ENCODE peak calls at places on chromosome 1, in nine cellular contexts. One of them, this sample, is unnamed.

GRCh38 chr1:154402409-154402921 is 2.7 kb upstream of the IL6R start:
- DNase-seq in AG04450: no peak
- DNase-seq in pancreas: no peak
- DNase-seq in epithelial cell of esophagus: no peak
- DNase-seq in AG10803: no peak
- DNase-seq in Panc1: no peak
- DNase-seq in GM10248: no peak
- DNase-seq in choroid plexus epithelial cell: no peak
- DNase-seq in WTC11: no peak
- DNase-seq in this sample: no peak

GRCh38 chr1:110084226-110085078 is 14.0 kb upstream of the ALX3 start:
- DNase-seq in pancreas: peak
- DNase-seq in choroid plexus epithelial cell: peak
- DNase-seq in WTC11: peak
- DNase-seq in AG10803: peak
- DNase-seq in Panc1: no peak
- DNase-seq in AG04450: peak
- DNase-seq in epithelial cell of esophagus: peak
- DNase-seq in GM10248: peak
- DNase-seq in this sample: peak

GRCh38 chr1:20191266-20191665 is 4.9 kb upstream of the PLA2G2C start:
- DNase-seq in choroid plexus epithelial cell: no peak
- DNase-seq in WTC11: no peak
- DNase-seq in Panc1: no peak
- DNase-seq in AG04450: no peak
- DNase-seq in pancreas: no peak
- DNase-seq in GM10248: no peak
- DNase-seq in AG10803: no peak
- DNase-seq in epithelial cell of esophagus: no peak
- DNase-seq in this sample: no peak

GRCh38 chr1:55131801-55132200 is 83.4 kb downstream of the USP24 start:
- DNase-seq in Panc1: no peak
- DNase-seq in epithelial cell of esophagus: peak
- DNase-seq in WTC11: no peak
- DNase-seq in GM10248: no peak
- DNase-seq in pancreas: no peak
- DNase-seq in AG04450: peak
- DNase-seq in AG10803: peak
- DNase-seq in choroid plexus epithelial cell: peak
- DNase-seq in this sample: peak

GRCh38 chr1:98315309-98315708 is 346.2 kb upstream of the SNX7 start:
- DNase-seq in pancreas: no peak
- DNase-seq in GM10248: no peak
- DNase-seq in choroid plexus epithelial cell: peak
- DNase-seq in AG04450: no peak
- DNase-seq in WTC11: no peak
- DNase-seq in Panc1: no peak
- DNase-seq in epithelial cell of esophagus: peak
- DNase-seq in AG10803: peak
- DNase-seq in this sample: peak

GRCh38 chr1:42957229-42957879 is 1.3 kb downstream of the SLC2A1 start:
- DNase-seq in epithelial cell of esophagus: no peak
- DNase-seq in WTC11: no peak
- DNase-seq in pancreas: no peak
- DNase-seq in GM10248: no peak
- DNase-seq in AG10803: no peak
- DNase-seq in AG04450: no peak
- DNase-seq in choroid plexus epithelial cell: no peak
- DNase-seq in Panc1: no peak
- DNase-seq in this sample: no peak

GRCh38 chr1:25096307-25097150 is 135.8 kb downstream of the SYF2 start:
- DNase-seq in WTC11: no peak
- DNase-seq in AG04450: no peak
- DNase-seq in epithelial cell of esophagus: no peak
- DNase-seq in AG10803: peak
- DNase-seq in GM10248: no peak
- DNase-seq in choroid plexus epithelial cell: no peak
- DNase-seq in Panc1: no peak
- DNase-seq in pancreas: no peak
- DNase-seq in this sample: no peak

GRCh38 chr1:96308314-96308713 is 413.3 kb upstream of the PTBP2 start:
- DNase-seq in AG04450: no peak
- DNase-seq in AG10803: no peak
- DNase-seq in Panc1: no peak
- DNase-seq in epithelial cell of esophagus: no peak
- DNase-seq in GM10248: no peak
- DNase-seq in choroid plexus epithelial cell: no peak
- DNase-seq in pancreas: no peak
- DNase-seq in WTC11: no peak
- DNase-seq in this sample: no peak

GRCh38 chr1:244104309-244105060 is 53.4 kb downstream of the ZBTB18 start:
- DNase-seq in AG04450: peak
- DNase-seq in pancreas: no peak
- DNase-seq in GM10248: no peak
- DNase-seq in epithelial cell of esophagus: peak
- DNase-seq in AG10803: peak
- DNase-seq in Panc1: no peak
- DNase-seq in choroid plexus epithelial cell: peak
- DNase-seq in WTC11: no peak
- DNase-seq in this sample: peak

GRCh38 chr1:41322101-41322661 is 39.1 kb upstream of the FOXO6 start:
- DNase-seq in choroid plexus epithelial cell: no peak
- DNase-seq in Panc1: no peak
- DNase-seq in pancreas: no peak
- DNase-seq in epithelial cell of esophagus: peak
- DNase-seq in AG10803: no peak
- DNase-seq in AG04450: no peak
- DNase-seq in WTC11: no peak
- DNase-seq in GM10248: no peak
- DNase-seq in this sample: no peak

GRCh38 chr1:41320860-41321259 is 40.4 kb upstream of the FOXO6 start:
- DNase-seq in AG10803: no peak
- DNase-seq in epithelial cell of esophagus: no peak
- DNase-seq in WTC11: no peak
- DNase-seq in choroid plexus epithelial cell: no peak
- DNase-seq in pancreas: no peak
- DNase-seq in Panc1: no peak
- DNase-seq in AG04450: no peak
- DNase-seq in GM10248: no peak
- DNase-seq in this sample: no peak

GRCh38 chr1:41321277-41321676 is 40.0 kb upstream of the FOXO6 start:
- DNase-seq in choroid plexus epithelial cell: no peak
- DNase-seq in WTC11: no peak
- DNase-seq in pancreas: no peak
- DNase-seq in AG04450: no peak
- DNase-seq in epithelial cell of esophagus: no peak
- DNase-seq in AG10803: no peak
- DNase-seq in Panc1: no peak
- DNase-seq in GM10248: no peak
- DNase-seq in this sample: no peak

GRCh38 chr1:41322835-41323234 is 38.4 kb upstream of the FOXO6 start:
- DNase-seq in Panc1: peak
- DNase-seq in AG10803: peak
- DNase-seq in choroid plexus epithelial cell: no peak
- DNase-seq in GM10248: peak
- DNase-seq in WTC11: peak
- DNase-seq in AG04450: no peak
- DNase-seq in pancreas: no peak
- DNase-seq in epithelial cell of esophagus: peak
- DNase-seq in this sample: peak

GRCh38 chr1:41323243-41323642 is 38.0 kb upstream of the FOXO6 start:
- DNase-seq in Panc1: no peak
- DNase-seq in choroid plexus epithelial cell: no peak
- DNase-seq in epithelial cell of esophagus: peak
- DNase-seq in AG04450: no peak
- DNase-seq in GM10248: no peak
- DNase-seq in pancreas: no peak
- DNase-seq in AG10803: no peak
- DNase-seq in WTC11: no peak
- DNase-seq in this sample: no peak
- TF ChIP-seq CTCF in Panc1: peak
- TF ChIP-seq CTCF in choroid plexus epithelial cell: no peak
- TF ChIP-seq CTCF in epithelial cell of esophagus: no peak
- TF ChIP-seq CTCF in AG04450: no peak
- TF ChIP-seq CTCF in GM10248: no peak
- TF ChIP-seq CTCF in pancreas: no peak
- TF ChIP-seq CTCF in AG10803: no peak
- TF ChIP-seq CTCF in WTC11: no peak
- TF ChIP-seq CTCF in this sample: no peak

GRCh38 chr1:28642056-28642846 is 616 bp downstream of the TAF12 start:
- DNase-seq in WTC11: no peak
- DNase-seq in GM10248: no peak
- DNase-seq in Panc1: no peak
- DNase-seq in choroid plexus epithelial cell: peak
- DNase-seq in AG10803: no peak
- DNase-seq in AG04450: no peak
- DNase-seq in epithelial cell of esophagus: no peak
- DNase-seq in pancreas: no peak
- DNase-seq in this sample: no peak

GRCh38 chr1:28642847-28643635 is at the start of gene TAF12:
- DNase-seq in Panc1: peak
- DNase-seq in AG10803: peak
- DNase-seq in epithelial cell of esophagus: peak
- DNase-seq in pancreas: peak
- DNase-seq in WTC11: peak
- DNase-seq in GM10248: peak
- DNase-seq in AG04450: peak
- DNase-seq in choroid plexus epithelial cell: peak
- DNase-seq in this sample: peak

GRCh38 chr1:28646040-28646439 is 2.4 kb upstream of the RNU11 start:
- DNase-seq in GM10248: no peak
- DNase-seq in AG10803: peak
- DNase-seq in epithelial cell of esophagus: no peak
- DNase-seq in WTC11: no peak
- DNase-seq in choroid plexus epithelial cell: peak
- DNase-seq in AG04450: peak
- DNase-seq in Panc1: no peak
- DNase-seq in pancreas: no peak
- DNase-seq in this sample: peak

GRCh38 chr1:28640766-28641165 is 2.1 kb downstream of the TAF12 start:
- DNase-seq in AG04450: no peak
- DNase-seq in pancreas: no peak
- DNase-seq in GM10248: no peak
- DNase-seq in WTC11: no peak
- DNase-seq in AG10803: no peak
- DNase-seq in choroid plexus epithelial cell: peak
- DNase-seq in Panc1: no peak
- DNase-seq in epithelial cell of esophagus: peak
- DNase-seq in this sample: no peak
- TF ChIP-seq CTCF in AG04450: peak
- TF ChIP-seq CTCF in pancreas: no peak
- TF ChIP-seq CTCF in GM10248: peak
- TF ChIP-seq CTCF in WTC11: no peak
- TF ChIP-seq CTCF in AG10803: no peak
- TF ChIP-seq CTCF in choroid plexus epithelial cell: peak
- TF ChIP-seq CTCF in Panc1: no peak
- TF ChIP-seq CTCF in epithelial cell of esophagus: peak
- TF ChIP-seq CTCF in this sample: peak

GRCh38 chr1:100704473-100704872 is 15.1 kb upstream of the VCAM1 start:
- DNase-seq in GM10248: no peak
- DNase-seq in epithelial cell of esophagus: no peak
- DNase-seq in WTC11: no peak
- DNase-seq in pancreas: no peak
- DNase-seq in AG10803: no peak
- DNase-seq in AG04450: no peak
- DNase-seq in Panc1: no peak
- DNase-seq in choroid plexus epithelial cell: no peak
- DNase-seq in this sample: no peak

GRCh38 chr1:100700586-100700985 is 19.0 kb upstream of the VCAM1 start:
- DNase-seq in epithelial cell of esophagus: no peak
- DNase-seq in AG10803: no peak
- DNase-seq in choroid plexus epithelial cell: no peak
- DNase-seq in Panc1: no peak
- DNase-seq in GM10248: no peak
- DNase-seq in AG04450: no peak
- DNase-seq in pancreas: no peak
- DNase-seq in WTC11: no peak
- DNase-seq in this sample: peak

GRCh38 chr1:100703716-100704115 is 15.8 kb upstream of the VCAM1 start:
- DNase-seq in AG10803: peak
- DNase-seq in choroid plexus epithelial cell: no peak
- DNase-seq in pancreas: no peak
- DNase-seq in AG04450: no peak
- DNase-seq in epithelial cell of esophagus: no peak
- DNase-seq in WTC11: no peak
- DNase-seq in GM10248: no peak
- DNase-seq in Panc1: no peak
- DNase-seq in this sample: no peak

GRCh38 chr1:100699744-100700143 is 19.8 kb upstream of the VCAM1 start:
- DNase-seq in WTC11: no peak
- DNase-seq in Panc1: no peak
- DNase-seq in pancreas: no peak
- DNase-seq in choroid plexus epithelial cell: peak
- DNase-seq in AG04450: peak
- DNase-seq in epithelial cell of esophagus: no peak
- DNase-seq in AG10803: peak
- DNase-seq in GM10248: no peak
- DNase-seq in this sample: peak

DNA sequence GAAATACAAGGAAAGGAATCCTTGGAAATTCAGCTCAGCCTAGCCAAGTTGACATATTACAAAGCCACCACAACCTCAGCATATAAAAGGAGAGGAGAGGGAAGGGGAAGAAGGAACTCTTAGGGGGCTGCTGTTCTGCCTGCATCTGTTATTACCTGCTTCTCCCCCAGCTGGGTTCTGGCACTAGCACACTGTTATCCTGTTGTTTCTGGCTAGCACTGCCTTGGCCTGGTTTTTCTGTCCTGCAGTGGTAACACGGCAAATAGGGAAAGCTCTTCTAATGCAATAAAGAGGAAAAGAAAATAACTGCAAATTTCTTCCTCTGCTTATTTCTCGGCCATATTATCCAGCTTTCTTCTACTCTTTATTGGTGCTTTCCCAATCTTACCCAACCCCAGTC is 16.5 kb upstream of the VCAM1 start:
- DNase-seq in choroid plexus epithelial cell: no peak
- DNase-seq in AG04450: no peak
- DNase-seq in GM10248: no peak
- DNase-seq in AG10803: no peak
- DNase-seq in pancreas: no peak
- DNase-seq in epithelial cell of esophagus: no peak
- DNase-seq in Panc1: no peak
- DNase-seq in WTC11: no peak
- DNase-seq in this sample: no peak
- TF ChIP-seq CTCF in choroid plexus epithelial cell: no peak
- TF ChIP-seq CTCF in AG04450: no peak
- TF ChIP-seq CTCF in GM10248: no peak
- TF ChIP-seq CTCF in AG10803: no peak
- TF ChIP-seq CTCF in pancreas: no peak
- TF ChIP-seq CTCF in epithelial cell of esophagus: no peak
- TF ChIP-seq CTCF in Panc1: no peak
- TF ChIP-seq CTCF in WTC11: no peak
- TF ChIP-seq CTCF in this sample: no peak

DNA sequence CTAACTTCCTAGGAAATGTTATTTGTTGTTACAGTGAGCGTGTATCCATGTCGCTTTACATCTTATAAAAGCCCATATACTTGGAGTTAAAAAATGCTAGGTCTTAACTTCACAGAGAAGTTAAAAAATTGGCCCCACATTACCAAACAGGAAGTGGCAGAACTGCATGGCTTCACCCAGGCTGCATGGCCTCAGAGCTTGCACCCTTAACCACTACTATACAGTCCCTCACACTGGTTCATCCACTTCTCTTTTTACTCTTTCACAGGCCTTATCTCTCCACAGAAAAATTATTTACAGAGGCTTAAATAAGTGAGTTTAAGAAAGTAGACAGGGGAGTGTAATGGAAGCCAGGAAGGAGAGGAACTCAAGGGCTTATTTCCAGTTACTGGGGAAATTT is 402.5 kb downstream of the HHAT start:
- DNase-seq in GM10248: no peak
- DNase-seq in epithelial cell of esophagus: no peak
- DNase-seq in AG04450: no peak
- DNase-seq in Panc1: no peak
- DNase-seq in pancreas: no peak
- DNase-seq in choroid plexus epithelial cell: no peak
- DNase-seq in WTC11: no peak
- DNase-seq in AG10803: no peak
- DNase-seq in this sample: no peak
- TF ChIP-seq CTCF in GM10248: no peak
- TF ChIP-seq CTCF in epithelial cell of esophagus: no peak
- TF ChIP-seq CTCF in AG04450: no peak
- TF ChIP-seq CTCF in Panc1: no peak
- TF ChIP-seq CTCF in pancreas: no peak
- TF ChIP-seq CTCF in choroid plexus epithelial cell: no peak
- TF ChIP-seq CTCF in WTC11: no peak
- TF ChIP-seq CTCF in AG10803: no peak
- TF ChIP-seq CTCF in this sample: no peak

This sample was measured in fibroblast of villous mesenchyme.